ENCODE peak calls at places on chromosomes 1 and 21, in ten cellular contexts. F, J, P, D, C, E, A, B, N and Y are unnamed samples.

GRCh38 chr1:203170625-203171330 is 4.8 kb downstream of the MYBPH start:
- DNase-seq in F (no peak), J (no peak), P (no peak), D (no peak), C (no peak), E (peak; percentile 5), A (peak; percentile 48), B (no peak), N (peak; percentile 10), Y (no peak)

GRCh38 chr1:201317551-201317950 is 34.2 kb downstream of the PKP1 start:
- DNase-seq in F (no peak), J (no peak), P (no peak), D (no peak), C (no peak), E (no peak), A (no peak), B (no peak), N (no peak), Y (no peak)

GRCh38 chr1:208162903-208163302 is 81.3 kb downstream of the PLXNA2 start:
- DNase-seq in F (no peak), J (no peak), P (no peak), D (no peak), C (no peak), E (no peak), A (no peak), B (no peak), N (no peak), Y (peak; percentile 63)

GRCh38 chr1:65459397-65459768 is 38.9 kb downstream of the LEPR start:
- DNase-seq in F (no peak), J (no peak), P (no peak), D (no peak), C (peak; percentile 56), E (peak; percentile 67), A (no peak), B (peak; percentile 50), N (no peak), Y (peak; percentile 57)

GRCh38 chr1:17665054-17665453 is 90.1 kb upstream of the ACTL8 start:
- DNase-seq in F (no peak), J (no peak), P (no peak), D (no peak), C (no peak), E (no peak), A (no peak), B (no peak), N (no peak), Y (no peak)

GRCh38 chr1:228197555-228198147 is 10.2 kb upstream of the OBSCN start:
- DNase-seq in F (no peak), J (no peak), P (no peak), D (no peak), C (no peak), E (no peak), A (peak; percentile 5), B (no peak), N (no peak), Y (no peak)

GRCh38 chr1:69203166-69203565 is 364.6 kb upstream of the LRRC7 start:
- DNase-seq in F (no peak), J (no peak), P (no peak), D (no peak), C (no peak), E (no peak), A (no peak), B (no peak), N (no peak), Y (no peak)

GRCh38 chr1:202302166-202302565 is 39.6 kb downstream of the UBE2T start:
- DNase-seq in F (no peak), J (no peak), P (no peak), D (no peak), C (no peak), E (no peak), A (no peak), B (no peak), N (no peak), Y (no peak)

GRCh38 chr1:204643503-204643902 is 42.0 kb downstream of the LRRN2 start:
- DNase-seq in F (no peak), J (no peak), P (no peak), D (no peak), C (no peak), E (no peak), A (peak; percentile 1), B (no peak), N (no peak), Y (no peak)

GRCh38 chr1:235901461-235901860 is 34.8 kb upstream of the LYST start:
- DNase-seq in F (no peak), J (no peak), P (no peak), D (no peak), C (no peak), E (peak; percentile 76), A (no peak), B (no peak), N (peak; percentile 88), Y (peak; percentile 67)

GRCh38 chr1:46485564-46486431 is 3.8 kb upstream of the DMBX1 start:
- DNase-seq in F (no peak), J (no peak), P (peak; percentile 41), D (no peak), C (no peak), E (no peak), A (peak; percentile 54), B (no peak), N (no peak), Y (no peak)

GRCh38 chr1:46488343-46489168 is 1.1 kb upstream of the DMBX1 start:
- DNase-seq in F (no peak), J (no peak), P (peak; percentile 51), D (no peak), C (no peak), E (peak; percentile 34), A (peak; percentile 21), B (no peak), N (peak; percentile 8), Y (no peak)

GRCh38 chr1:46489169-46489637 is 433 bp upstream of the DMBX1 start:
- DNase-seq in F (no peak), J (no peak), P (no peak), D (no peak), C (no peak), E (no peak), A (no peak), B (no peak), N (no peak), Y (no peak)

GRCh38 chr1:46486432-46487015 is 3.1 kb upstream of the DMBX1 start:
- DNase-seq in F (no peak), J (no peak), P (no peak), D (no peak), C (no peak), E (no peak), A (peak; percentile 16), B (no peak), N (no peak), Y (no peak)

DNA sequence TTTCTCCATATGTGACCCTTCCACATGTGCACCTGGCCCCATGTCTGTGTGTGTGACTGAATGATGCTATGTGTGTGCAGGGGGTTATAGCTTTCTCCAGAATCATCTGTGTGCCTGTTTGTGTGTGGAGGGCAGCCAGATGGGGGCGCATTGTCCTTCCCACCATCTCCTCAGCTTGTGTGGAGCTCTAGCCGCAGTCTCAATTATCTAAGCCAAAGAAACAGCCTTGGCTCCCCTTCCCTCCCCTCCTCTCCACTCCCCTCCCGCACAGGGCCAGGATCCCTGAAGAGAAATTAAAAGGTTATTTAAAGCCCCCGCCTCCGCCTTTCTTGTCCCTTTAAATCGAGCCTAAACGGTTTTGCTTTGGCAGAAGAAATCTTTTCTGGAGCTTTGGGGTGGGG is 1.8 kb upstream of the DMBX1 start:
- DNase-seq in F (no peak), J (no peak), P (peak; percentile 76), D (no peak), C (peak; percentile 15), E (peak; percentile 29), A (peak; percentile 23), B (no peak), N (no peak), Y (peak; percentile 35)
- TF ChIP-seq CTCF in F (no peak), J (peak; percentile 5), P (peak; percentile 69), D (peak; percentile 39), C (peak; percentile 29), E (peak; percentile 36), A (no peak), B (peak; percentile 28), N (peak; percentile 24), Y (no peak)

DNA sequence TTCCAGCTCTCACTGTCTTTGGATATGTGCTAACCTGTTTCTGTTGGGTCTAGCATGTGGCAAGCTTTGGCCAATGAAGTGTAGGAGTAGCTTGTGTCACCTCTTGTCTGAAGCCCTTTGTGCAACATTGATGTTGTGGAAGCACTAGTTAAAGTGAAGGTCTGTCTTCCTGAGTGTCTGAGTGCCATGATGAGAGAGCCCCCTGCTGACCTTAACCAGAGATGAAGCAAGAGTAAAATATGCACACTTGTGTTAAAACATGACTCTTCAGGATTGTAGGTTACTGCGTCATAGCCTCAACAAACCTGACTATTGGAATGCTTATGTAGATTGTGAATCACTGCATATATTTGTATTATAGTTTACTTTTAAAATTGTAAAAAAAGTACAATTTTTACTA is 103.7 kb downstream of the NCAM2 start:
- DNase-seq in F (no peak), J (no peak), P (peak; percentile 46), D (no peak), C (peak; percentile 1), E (peak; percentile 65), A (no peak), B (no peak), N (peak; percentile 71), Y (peak; percentile 68)
- TF ChIP-seq CTCF in F (no peak), J (peak; percentile 9), P (peak; percentile 66), D (peak; percentile 53), C (no peak), E (no peak), A (no peak), B (no peak), N (peak; percentile 31), Y (no peak)

GRCh38 chr1:18746981-18747380 is 112.5 kb downstream of the TAS1R2 start:
- DNase-seq in F (no peak), J (no peak), P (no peak), D (no peak), C (no peak), E (no peak), A (no peak), B (no peak), N (no peak), Y (no peak)
- TF ChIP-seq CTCF in F (no peak), J (no peak), P (no peak), D (no peak), C (no peak), E (no peak), A (no peak), B (no peak), N (no peak), Y (no peak)

GRCh38 chr1:56029329-56030003 is 549.9 kb downstream of the PLPP3 start:
- DNase-seq in F (no peak), J (no peak), P (no peak), D (no peak), C (peak; percentile 41), E (no peak), A (no peak), B (no peak), N (no peak), Y (no peak)

GRCh38 chr1:56028244-56028643 is 551.1 kb downstream of the PLPP3 start:
- DNase-seq in F (no peak), J (no peak), P (no peak), D (no peak), C (peak; percentile 65), E (no peak), A (no peak), B (peak; percentile 7), N (no peak), Y (no peak)

GRCh38 chr1:56025942-56026341 is 553.4 kb downstream of the PLPP3 start:
- DNase-seq in F (no peak), J (no peak), P (no peak), D (no peak), C (no peak), E (peak; percentile 29), A (no peak), B (no peak), N (peak; percentile 6), Y (peak; percentile 54)

GRCh38 chr1:56031011-56031410 is 548.4 kb downstream of the PLPP3 start:
- DNase-seq in F (no peak), J (no peak), P (no peak), D (no peak), C (no peak), E (no peak), A (no peak), B (no peak), N (no peak), Y (no peak)

GRCh38 chr1:56028879-56029278 is 550.5 kb downstream of the PLPP3 start:
- DNase-seq in F (no peak), J (no peak), P (no peak), D (no peak), C (no peak), E (no peak), A (no peak), B (no peak), N (no peak), Y (no peak)
- TF ChIP-seq CTCF in F (no peak), J (no peak), P (no peak), D (no peak), C (no peak), E (no peak), A (no peak), B (no peak), N (no peak), Y (no peak)